ENCODE peak calls at places on chromosomes 4 and X, in four cellular contexts. One of them, this sample, is unnamed.

GRCh38 chrX:21373637-21374162 is 518 bp upstream of the CNKSR2 start:
- DNase-seq in stimulated activated naive CD8-positive, alpha-beta T cell treated with anti-CD3 and anti-CD28 coated beads, Interleukin-15, Interleukin-2, amounts not matched to agents 100 U/mL and 50 U/mL, for 24 hours: peak; percentile 37
- DNase-seq in activated CD4-positive, alpha-beta T cell treated with anti-CD3 and anti-CD28 coated beads, Interleukin-2, amount 50 U/mL, for 4 hours: peak; percentile 14
- DNase-seq in OCI-LY7: no peak
- DNase-seq in this sample: no peak

GRCh38 chr4:24551492-24552330 is 32.6 kb downstream of the DHX15 start:
- DNase-seq in OCI-LY7: no peak
- DNase-seq in stimulated activated naive CD8-positive, alpha-beta T cell treated with anti-CD3 and anti-CD28 coated beads, Interleukin-15, Interleukin-2, amounts not matched to agents 100 U/mL and 50 U/mL, for 24 hours: no peak
- DNase-seq in activated CD4-positive, alpha-beta T cell treated with anti-CD3 and anti-CD28 coated beads, Interleukin-2, amount 50 U/mL, for 4 hours: no peak
- DNase-seq in this sample: peak; percentile 6

GRCh38 chr4:175802988-175803387 is 9.1 kb downstream of the GPM6A start:
- DNase-seq in stimulated activated naive CD8-positive, alpha-beta T cell treated with anti-CD3 and anti-CD28 coated beads, Interleukin-15, Interleukin-2, amounts not matched to agents 100 U/mL and 50 U/mL, for 24 hours: no peak
- DNase-seq in activated CD4-positive, alpha-beta T cell treated with anti-CD3 and anti-CD28 coated beads, Interleukin-2, amount 50 U/mL, for 4 hours: no peak
- DNase-seq in OCI-LY7: no peak
- DNase-seq in this sample: no peak

GRCh38 chr4:58216461-58216860 is 1106.3 kb upstream of the IGFBP7 start:
- DNase-seq in stimulated activated naive CD8-positive, alpha-beta T cell treated with anti-CD3 and anti-CD28 coated beads, Interleukin-15, Interleukin-2, amounts not matched to agents 100 U/mL and 50 U/mL, for 24 hours: no peak
- DNase-seq in OCI-LY7: no peak
- DNase-seq in activated CD4-positive, alpha-beta T cell treated with anti-CD3 and anti-CD28 coated beads, Interleukin-2, amount 50 U/mL, for 4 hours: no peak
- DNase-seq in this sample: no peak

GRCh38 chr4:54090804-54091623 is 8.9 kb upstream of the GSX2 start:
- DNase-seq in stimulated activated naive CD8-positive, alpha-beta T cell treated with anti-CD3 and anti-CD28 coated beads, Interleukin-15, Interleukin-2, amounts not matched to agents 100 U/mL and 50 U/mL, for 24 hours: peak; percentile 30
- DNase-seq in activated CD4-positive, alpha-beta T cell treated with anti-CD3 and anti-CD28 coated beads, Interleukin-2, amount 50 U/mL, for 4 hours: no peak
- DNase-seq in OCI-LY7: no peak
- DNase-seq in this sample: peak; percentile 55

GRCh38 chr4:25487155-25487554 is 110.1 kb downstream of the ANAPC4 start:
- DNase-seq in OCI-LY7: no peak
- DNase-seq in activated CD4-positive, alpha-beta T cell treated with anti-CD3 and anti-CD28 coated beads, Interleukin-2, amount 50 U/mL, for 4 hours: no peak
- DNase-seq in stimulated activated naive CD8-positive, alpha-beta T cell treated with anti-CD3 and anti-CD28 coated beads, Interleukin-15, Interleukin-2, amounts not matched to agents 100 U/mL and 50 U/mL, for 24 hours: no peak
- DNase-seq in this sample: no peak

GRCh38 chrX:118519411-118520205 is 24.0 kb downstream of the DOCK11 start:
- DNase-seq in OCI-LY7: no peak
- DNase-seq in stimulated activated naive CD8-positive, alpha-beta T cell treated with anti-CD3 and anti-CD28 coated beads, Interleukin-15, Interleukin-2, amounts not matched to agents 100 U/mL and 50 U/mL, for 24 hours: no peak
- DNase-seq in activated CD4-positive, alpha-beta T cell treated with anti-CD3 and anti-CD28 coated beads, Interleukin-2, amount 50 U/mL, for 4 hours: no peak
- DNase-seq in this sample: no peak

GRCh38 chr4:94856030-94856429 is 98.3 kb downstream of the BMPR1B start:
- DNase-seq in activated CD4-positive, alpha-beta T cell treated with anti-CD3 and anti-CD28 coated beads, Interleukin-2, amount 50 U/mL, for 4 hours: no peak
- DNase-seq in OCI-LY7: no peak
- DNase-seq in stimulated activated naive CD8-positive, alpha-beta T cell treated with anti-CD3 and anti-CD28 coated beads, Interleukin-15, Interleukin-2, amounts not matched to agents 100 U/mL and 50 U/mL, for 24 hours: no peak
- DNase-seq in this sample: no peak

GRCh38 chr4:169024762-169025161 is 14.7 kb upstream of the CBR4 start:
- DNase-seq in activated CD4-positive, alpha-beta T cell treated with anti-CD3 and anti-CD28 coated beads, Interleukin-2, amount 50 U/mL, for 4 hours: no peak
- DNase-seq in OCI-LY7: peak; percentile 19
- DNase-seq in stimulated activated naive CD8-positive, alpha-beta T cell treated with anti-CD3 and anti-CD28 coated beads, Interleukin-15, Interleukin-2, amounts not matched to agents 100 U/mL and 50 U/mL, for 24 hours: no peak
- DNase-seq in this sample: peak; percentile 37

GRCh38 chrX:100424012-100424411 is 13.9 kb upstream of the PCDH19 start:
- DNase-seq in OCI-LY7: no peak
- DNase-seq in activated CD4-positive, alpha-beta T cell treated with anti-CD3 and anti-CD28 coated beads, Interleukin-2, amount 50 U/mL, for 4 hours: no peak
- DNase-seq in stimulated activated naive CD8-positive, alpha-beta T cell treated with anti-CD3 and anti-CD28 coated beads, Interleukin-15, Interleukin-2, amounts not matched to agents 100 U/mL and 50 U/mL, for 24 hours: no peak
- DNase-seq in this sample: no peak

GRCh38 chrX:151393514-151393913 is 3.5 kb upstream of the VMA21 start:
- DNase-seq in OCI-LY7: peak; percentile 39
- DNase-seq in activated CD4-positive, alpha-beta T cell treated with anti-CD3 and anti-CD28 coated beads, Interleukin-2, amount 50 U/mL, for 4 hours: peak; percentile 62
- DNase-seq in stimulated activated naive CD8-positive, alpha-beta T cell treated with anti-CD3 and anti-CD28 coated beads, Interleukin-15, Interleukin-2, amounts not matched to agents 100 U/mL and 50 U/mL, for 24 hours: peak; percentile 46
- DNase-seq in this sample: no peak

GRCh38 chr4:164405774-164406173 is 348.2 kb upstream of the SMIM31 start:
- DNase-seq in activated CD4-positive, alpha-beta T cell treated with anti-CD3 and anti-CD28 coated beads, Interleukin-2, amount 50 U/mL, for 4 hours: no peak
- DNase-seq in OCI-LY7: no peak
- DNase-seq in stimulated activated naive CD8-positive, alpha-beta T cell treated with anti-CD3 and anti-CD28 coated beads, Interleukin-15, Interleukin-2, amounts not matched to agents 100 U/mL and 50 U/mL, for 24 hours: no peak
- DNase-seq in this sample: no peak

GRCh38 chr4:126071346-126072333 is 756.9 kb downstream of the FAT4 start:
- DNase-seq in OCI-LY7: no peak
- DNase-seq in activated CD4-positive, alpha-beta T cell treated with anti-CD3 and anti-CD28 coated beads, Interleukin-2, amount 50 U/mL, for 4 hours: no peak
- DNase-seq in stimulated activated naive CD8-positive, alpha-beta T cell treated with anti-CD3 and anti-CD28 coated beads, Interleukin-15, Interleukin-2, amounts not matched to agents 100 U/mL and 50 U/mL, for 24 hours: no peak
- DNase-seq in this sample: peak; percentile 38

GRCh38 chrX:50158616-50159015 is 42.2 kb downstream of the AKAP4 start:
- DNase-seq in activated CD4-positive, alpha-beta T cell treated with anti-CD3 and anti-CD28 coated beads, Interleukin-2, amount 50 U/mL, for 4 hours: no peak
- DNase-seq in OCI-LY7: no peak
- DNase-seq in stimulated activated naive CD8-positive, alpha-beta T cell treated with anti-CD3 and anti-CD28 coated beads, Interleukin-15, Interleukin-2, amounts not matched to agents 100 U/mL and 50 U/mL, for 24 hours: no peak
- DNase-seq in this sample: peak; percentile 16

GRCh38 chr4:6956434-6957147 is 47.0 kb downstream of the TBC1D14 start:
- DNase-seq in OCI-LY7: no peak
- DNase-seq in activated CD4-positive, alpha-beta T cell treated with anti-CD3 and anti-CD28 coated beads, Interleukin-2, amount 50 U/mL, for 4 hours: no peak
- DNase-seq in stimulated activated naive CD8-positive, alpha-beta T cell treated with anti-CD3 and anti-CD28 coated beads, Interleukin-15, Interleukin-2, amounts not matched to agents 100 U/mL and 50 U/mL, for 24 hours: no peak
- DNase-seq in this sample: no peak

GRCh38 chrX:139538907-139539593 is 8.5 kb downstream of the F9 start:
- DNase-seq in OCI-LY7: no peak
- DNase-seq in stimulated activated naive CD8-positive, alpha-beta T cell treated with anti-CD3 and anti-CD28 coated beads, Interleukin-15, Interleukin-2, amounts not matched to agents 100 U/mL and 50 U/mL, for 24 hours: no peak
- DNase-seq in activated CD4-positive, alpha-beta T cell treated with anti-CD3 and anti-CD28 coated beads, Interleukin-2, amount 50 U/mL, for 4 hours: no peak
- DNase-seq in this sample: no peak

GRCh38 chrX:39337461-39337860 is 536.2 kb downstream of the MID1IP1 start:
- DNase-seq in activated CD4-positive, alpha-beta T cell treated with anti-CD3 and anti-CD28 coated beads, Interleukin-2, amount 50 U/mL, for 4 hours: no peak
- DNase-seq in stimulated activated naive CD8-positive, alpha-beta T cell treated with anti-CD3 and anti-CD28 coated beads, Interleukin-15, Interleukin-2, amounts not matched to agents 100 U/mL and 50 U/mL, for 24 hours: no peak
- DNase-seq in OCI-LY7: no peak
- DNase-seq in this sample: no peak

GRCh38 chr4:118888666-118889312 is at the start of gene SYNPO2:
- DNase-seq in stimulated activated naive CD8-positive, alpha-beta T cell treated with anti-CD3 and anti-CD28 coated beads, Interleukin-15, Interleukin-2, amounts not matched to agents 100 U/mL and 50 U/mL, for 24 hours: peak; percentile 47
- DNase-seq in OCI-LY7: peak; percentile 3
- DNase-seq in activated CD4-positive, alpha-beta T cell treated with anti-CD3 and anti-CD28 coated beads, Interleukin-2, amount 50 U/mL, for 4 hours: peak; percentile 4
- DNase-seq in this sample: peak; percentile 83

GRCh38 chr4:1490011-1490905 is 84.0 kb upstream of the NKX1-1 start:
- DNase-seq in stimulated activated naive CD8-positive, alpha-beta T cell treated with anti-CD3 and anti-CD28 coated beads, Interleukin-15, Interleukin-2, amounts not matched to agents 100 U/mL and 50 U/mL, for 24 hours: no peak
- DNase-seq in OCI-LY7: no peak
- DNase-seq in activated CD4-positive, alpha-beta T cell treated with anti-CD3 and anti-CD28 coated beads, Interleukin-2, amount 50 U/mL, for 4 hours: no peak
- DNase-seq in this sample: no peak

GRCh38 chr4:173191623-173192041 is 23.0 kb downstream of the GALNT7 start:
- DNase-seq in stimulated activated naive CD8-positive, alpha-beta T cell treated with anti-CD3 and anti-CD28 coated beads, Interleukin-15, Interleukin-2, amounts not matched to agents 100 U/mL and 50 U/mL, for 24 hours: no peak
- DNase-seq in activated CD4-positive, alpha-beta T cell treated with anti-CD3 and anti-CD28 coated beads, Interleukin-2, amount 50 U/mL, for 4 hours: no peak
- DNase-seq in OCI-LY7: no peak
- DNase-seq in this sample: peak; percentile 29

GRCh38 chr4:158163941-158164665 is 8.7 kb downstream of the GASK1B start:
- DNase-seq in OCI-LY7: no peak
- DNase-seq in activated CD4-positive, alpha-beta T cell treated with anti-CD3 and anti-CD28 coated beads, Interleukin-2, amount 50 U/mL, for 4 hours: no peak
- DNase-seq in stimulated activated naive CD8-positive, alpha-beta T cell treated with anti-CD3 and anti-CD28 coated beads, Interleukin-15, Interleukin-2, amounts not matched to agents 100 U/mL and 50 U/mL, for 24 hours: no peak
- DNase-seq in this sample: no peak

GRCh38 chr4:186166852-186167512 is 24.4 kb upstream of the CYP4V2 start:
- DNase-seq in stimulated activated naive CD8-positive, alpha-beta T cell treated with anti-CD3 and anti-CD28 coated beads, Interleukin-15, Interleukin-2, amounts not matched to agents 100 U/mL and 50 U/mL, for 24 hours: no peak
- DNase-seq in OCI-LY7: no peak
- DNase-seq in activated CD4-positive, alpha-beta T cell treated with anti-CD3 and anti-CD28 coated beads, Interleukin-2, amount 50 U/mL, for 4 hours: no peak
- DNase-seq in this sample: peak; percentile 5

GRCh38 chrX:110118535-110118934 is 115.6 kb downstream of the TMEM164 start:
- DNase-seq in OCI-LY7: no peak
- DNase-seq in stimulated activated naive CD8-positive, alpha-beta T cell treated with anti-CD3 and anti-CD28 coated beads, Interleukin-15, Interleukin-2, amounts not matched to agents 100 U/mL and 50 U/mL, for 24 hours: no peak
- DNase-seq in activated CD4-positive, alpha-beta T cell treated with anti-CD3 and anti-CD28 coated beads, Interleukin-2, amount 50 U/mL, for 4 hours: no peak
- DNase-seq in this sample: no peak

GRCh38 chr4:11732155-11732554 is 303.5 kb upstream of the HS3ST1 start:
- DNase-seq in stimulated activated naive CD8-positive, alpha-beta T cell treated with anti-CD3 and anti-CD28 coated beads, Interleukin-15, Interleukin-2, amounts not matched to agents 100 U/mL and 50 U/mL, for 24 hours: no peak
- DNase-seq in OCI-LY7: no peak
- DNase-seq in activated CD4-positive, alpha-beta T cell treated with anti-CD3 and anti-CD28 coated beads, Interleukin-2, amount 50 U/mL, for 4 hours: no peak
- DNase-seq in this sample: no peak

GRCh38 chr4:89298788-89299152 is 8.8 kb downstream of the GPRIN3 start:
- DNase-seq in activated CD4-positive, alpha-beta T cell treated with anti-CD3 and anti-CD28 coated beads, Interleukin-2, amount 50 U/mL, for 4 hours: no peak
- DNase-seq in stimulated activated naive CD8-positive, alpha-beta T cell treated with anti-CD3 and anti-CD28 coated beads, Interleukin-15, Interleukin-2, amounts not matched to agents 100 U/mL and 50 U/mL, for 24 hours: no peak
- DNase-seq in OCI-LY7: peak; percentile 76
- DNase-seq in this sample: no peak

GRCh38 chrX:111634823-111635410 is 46.1 kb upstream of the ALG13 start:
- DNase-seq in activated CD4-positive, alpha-beta T cell treated with anti-CD3 and anti-CD28 coated beads, Interleukin-2, amount 50 U/mL, for 4 hours: no peak
- DNase-seq in stimulated activated naive CD8-positive, alpha-beta T cell treated with anti-CD3 and anti-CD28 coated beads, Interleukin-15, Interleukin-2, amounts not matched to agents 100 U/mL and 50 U/mL, for 24 hours: no peak
- DNase-seq in OCI-LY7: no peak
- DNase-seq in this sample: no peak

GRCh38 chrX:35890699-35891098 is 28.8 kb upstream of the CFAP47 start:
- DNase-seq in OCI-LY7: peak; percentile 16
- DNase-seq in activated CD4-positive, alpha-beta T cell treated with anti-CD3 and anti-CD28 coated beads, Interleukin-2, amount 50 U/mL, for 4 hours: no peak
- DNase-seq in stimulated activated naive CD8-positive, alpha-beta T cell treated with anti-CD3 and anti-CD28 coated beads, Interleukin-15, Interleukin-2, amounts not matched to agents 100 U/mL and 50 U/mL, for 24 hours: peak; percentile 7
- DNase-seq in this sample: peak; percentile 75

GRCh38 chr4:900073-900472 is 32.0 kb downstream of the GAK start:
- DNase-seq in stimulated activated naive CD8-positive, alpha-beta T cell treated with anti-CD3 and anti-CD28 coated beads, Interleukin-15, Interleukin-2, amounts not matched to agents 100 U/mL and 50 U/mL, for 24 hours: no peak
- DNase-seq in OCI-LY7: no peak
- DNase-seq in activated CD4-positive, alpha-beta T cell treated with anti-CD3 and anti-CD28 coated beads, Interleukin-2, amount 50 U/mL, for 4 hours: no peak
- DNase-seq in this sample: no peak

GRCh38 chr4:147754037-147754445 is 22.2 kb downstream of the ARHGAP10 start:
- DNase-seq in stimulated activated naive CD8-positive, alpha-beta T cell treated with anti-CD3 and anti-CD28 coated beads, Interleukin-15, Interleukin-2, amounts not matched to agents 100 U/mL and 50 U/mL, for 24 hours: no peak
- DNase-seq in activated CD4-positive, alpha-beta T cell treated with anti-CD3 and anti-CD28 coated beads, Interleukin-2, amount 50 U/mL, for 4 hours: no peak
- DNase-seq in OCI-LY7: no peak
- DNase-seq in this sample: no peak

GRCh38 chr4:8538703-8539567 is 41.3 kb upstream of the GPR78 start:
- DNase-seq in OCI-LY7: no peak
- DNase-seq in stimulated activated naive CD8-positive, alpha-beta T cell treated with anti-CD3 and anti-CD28 coated beads, Interleukin-15, Interleukin-2, amounts not matched to agents 100 U/mL and 50 U/mL, for 24 hours: no peak
- DNase-seq in activated CD4-positive, alpha-beta T cell treated with anti-CD3 and anti-CD28 coated beads, Interleukin-2, amount 50 U/mL, for 4 hours: no peak
- DNase-seq in this sample: no peak

GRCh38 chrX:100647739-100648138 is 3.7 kb downstream of the SRPX2 start:
- DNase-seq in activated CD4-positive, alpha-beta T cell treated with anti-CD3 and anti-CD28 coated beads, Interleukin-2, amount 50 U/mL, for 4 hours: no peak
- DNase-seq in stimulated activated naive CD8-positive, alpha-beta T cell treated with anti-CD3 and anti-CD28 coated beads, Interleukin-15, Interleukin-2, amounts not matched to agents 100 U/mL and 50 U/mL, for 24 hours: no peak
- DNase-seq in OCI-LY7: no peak
- DNase-seq in this sample: no peak

GRCh38 chrX:38799995-38800394 is 1.3 kb upstream of the MID1IP1 start:
- DNase-seq in activated CD4-positive, alpha-beta T cell treated with anti-CD3 and anti-CD28 coated beads, Interleukin-2, amount 50 U/mL, for 4 hours: peak; percentile 4
- DNase-seq in stimulated activated naive CD8-positive, alpha-beta T cell treated with anti-CD3 and anti-CD28 coated beads, Interleukin-15, Interleukin-2, amounts not matched to agents 100 U/mL and 50 U/mL, for 24 hours: no peak
- DNase-seq in OCI-LY7: peak; percentile 39
- DNase-seq in this sample: peak; percentile 13

GRCh38 chrX:47311857-47312774 is 58.3 kb upstream of the ZNF157 start:
- DNase-seq in OCI-LY7: peak; percentile 48
- DNase-seq in activated CD4-positive, alpha-beta T cell treated with anti-CD3 and anti-CD28 coated beads, Interleukin-2, amount 50 U/mL, for 4 hours: peak; percentile 37
- DNase-seq in stimulated activated naive CD8-positive, alpha-beta T cell treated with anti-CD3 and anti-CD28 coated beads, Interleukin-15, Interleukin-2, amounts not matched to agents 100 U/mL and 50 U/mL, for 24 hours: peak; percentile 26
- DNase-seq in this sample: peak; percentile 55

GRCh38 chr4:122992111-122992510 is 69.7 kb upstream of the NUDT6 start:
- DNase-seq in stimulated activated naive CD8-positive, alpha-beta T cell treated with anti-CD3 and anti-CD28 coated beads, Interleukin-15, Interleukin-2, amounts not matched to agents 100 U/mL and 50 U/mL, for 24 hours: no peak
- DNase-seq in activated CD4-positive, alpha-beta T cell treated with anti-CD3 and anti-CD28 coated beads, Interleukin-2, amount 50 U/mL, for 4 hours: no peak
- DNase-seq in OCI-LY7: no peak
- DNase-seq in this sample: no peak

GRCh38 chr4:87941537-87942392 is 33.7 kb upstream of the SPP1 start:
- DNase-seq in stimulated activated naive CD8-positive, alpha-beta T cell treated with anti-CD3 and anti-CD28 coated beads, Interleukin-15, Interleukin-2, amounts not matched to agents 100 U/mL and 50 U/mL, for 24 hours: no peak
- DNase-seq in OCI-LY7: no peak
- DNase-seq in activated CD4-positive, alpha-beta T cell treated with anti-CD3 and anti-CD28 coated beads, Interleukin-2, amount 50 U/mL, for 4 hours: no peak
- DNase-seq in this sample: no peak

GRCh38 chr4:69056921-69057562 is 39.2 kb upstream of the UGT2B7 start:
- DNase-seq in activated CD4-positive, alpha-beta T cell treated with anti-CD3 and anti-CD28 coated beads, Interleukin-2, amount 50 U/mL, for 4 hours: no peak
- DNase-seq in OCI-LY7: no peak
- DNase-seq in stimulated activated naive CD8-positive, alpha-beta T cell treated with anti-CD3 and anti-CD28 coated beads, Interleukin-15, Interleukin-2, amounts not matched to agents 100 U/mL and 50 U/mL, for 24 hours: no peak
- DNase-seq in this sample: no peak

GRCh38 chr4:6916069-6916586 is 6.5 kb downstream of the TBC1D14 start:
- DNase-seq in OCI-LY7: no peak
- DNase-seq in activated CD4-positive, alpha-beta T cell treated with anti-CD3 and anti-CD28 coated beads, Interleukin-2, amount 50 U/mL, for 4 hours: no peak
- DNase-seq in stimulated activated naive CD8-positive, alpha-beta T cell treated with anti-CD3 and anti-CD28 coated beads, Interleukin-15, Interleukin-2, amounts not matched to agents 100 U/mL and 50 U/mL, for 24 hours: no peak
- DNase-seq in this sample: no peak

GRCh38 chr4:184448828-184449227 is 25.5 kb downstream of the IRF2 start:
- DNase-seq in stimulated activated naive CD8-positive, alpha-beta T cell treated with anti-CD3 and anti-CD28 coated beads, Interleukin-15, Interleukin-2, amounts not matched to agents 100 U/mL and 50 U/mL, for 24 hours: no peak
- DNase-seq in activated CD4-positive, alpha-beta T cell treated with anti-CD3 and anti-CD28 coated beads, Interleukin-2, amount 50 U/mL, for 4 hours: no peak
- DNase-seq in OCI-LY7: no peak
- DNase-seq in this sample: no peak

GRCh38 chr4:147407261-147408045 is 73.4 kb upstream of the EDNRA start:
- DNase-seq in OCI-LY7: no peak
- DNase-seq in stimulated activated naive CD8-positive, alpha-beta T cell treated with anti-CD3 and anti-CD28 coated beads, Interleukin-15, Interleukin-2, amounts not matched to agents 100 U/mL and 50 U/mL, for 24 hours: no peak
- DNase-seq in activated CD4-positive, alpha-beta T cell treated with anti-CD3 and anti-CD28 coated beads, Interleukin-2, amount 50 U/mL, for 4 hours: no peak
- DNase-seq in this sample: no peak

This sample was measured in hepatocyte.